ENCODE peak calls at places on chromosomes 12 and 14, in four cellular contexts. M is IMR-90, Z is heart right ventricle, C is lower lobe of right lung. V is an unnamed sample.

GRCh38 chr12:46942579-46942978 is 116.8 kb upstream of the SLC38A4 start:
- DNase-seq in M (peak; percentile 79), Z (no peak), C (no peak), V (no peak)

GRCh38 chr14:95514131-95515079 is 2.0 kb downstream of the SYNE3 start:
- DNase-seq in M (no peak), Z (no peak), C (peak; percentile 54), V (peak; percentile 57)

GRCh38 chr12:52015393-52016081 is 8.8 kb downstream of the TAMALIN start:
- DNase-seq in M (no peak), Z (no peak), C (no peak), V (no peak)

GRCh38 chr14:92985521-92985920 is 62.6 kb downstream of the CHGA start:
- DNase-seq in M (no peak), Z (no peak), C (no peak), V (no peak)

GRCh38 chr12:87305481-87305880 is 723.7 kb downstream of the C12orf50 start:
- DNase-seq in M (peak; percentile 23), Z (no peak), C (no peak), V (no peak)

GRCh38 chr12:18898469-18898868 is 160.6 kb downstream of the CAPZA3 start:
- DNase-seq in M (no peak), Z (no peak), C (no peak), V (no peak)

GRCh38 chr12:56256326-56256960 is 1.7 kb downstream of the ANKRD52 start:
- DNase-seq in M (peak; percentile 46), Z (no peak), C (no peak), V (no peak)

GRCh38 chr12:459430-460258 is at the start of gene B4GALNT3:
- DNase-seq in M (no peak), Z (peak; percentile 61), C (peak; percentile 83), V (peak; percentile 66)

GRCh38 chr14:103729496-103730448 is 14.2 kb downstream of the ZFYVE21 start:
- DNase-seq in M (no peak), Z (peak; percentile 15), C (peak; percentile 34), V (no peak)

GRCh38 chr14:53927171-53927570 is 29.5 kb downstream of the BMP4 start:
- DNase-seq in M (peak; percentile 72), Z (no peak), C (no peak), V (no peak)

GRCh38 chr14:100476012-100476822 is 111.0 kb downstream of the BEGAIN start:
- DNase-seq in M (peak; percentile 98), Z (no peak), C (no peak), V (peak; percentile 91)

GRCh38 chr14:99347561-99347960 is 75.6 kb upstream of the BCL11B start:
- DNase-seq in M (no peak), Z (no peak), C (no peak), V (no peak)

GRCh38 chr14:75222208-75222701 is 45.8 kb upstream of the TMED10 start:
- DNase-seq in M (peak; percentile 92), Z (no peak), C (peak; percentile 73), V (no peak)

DNA sequence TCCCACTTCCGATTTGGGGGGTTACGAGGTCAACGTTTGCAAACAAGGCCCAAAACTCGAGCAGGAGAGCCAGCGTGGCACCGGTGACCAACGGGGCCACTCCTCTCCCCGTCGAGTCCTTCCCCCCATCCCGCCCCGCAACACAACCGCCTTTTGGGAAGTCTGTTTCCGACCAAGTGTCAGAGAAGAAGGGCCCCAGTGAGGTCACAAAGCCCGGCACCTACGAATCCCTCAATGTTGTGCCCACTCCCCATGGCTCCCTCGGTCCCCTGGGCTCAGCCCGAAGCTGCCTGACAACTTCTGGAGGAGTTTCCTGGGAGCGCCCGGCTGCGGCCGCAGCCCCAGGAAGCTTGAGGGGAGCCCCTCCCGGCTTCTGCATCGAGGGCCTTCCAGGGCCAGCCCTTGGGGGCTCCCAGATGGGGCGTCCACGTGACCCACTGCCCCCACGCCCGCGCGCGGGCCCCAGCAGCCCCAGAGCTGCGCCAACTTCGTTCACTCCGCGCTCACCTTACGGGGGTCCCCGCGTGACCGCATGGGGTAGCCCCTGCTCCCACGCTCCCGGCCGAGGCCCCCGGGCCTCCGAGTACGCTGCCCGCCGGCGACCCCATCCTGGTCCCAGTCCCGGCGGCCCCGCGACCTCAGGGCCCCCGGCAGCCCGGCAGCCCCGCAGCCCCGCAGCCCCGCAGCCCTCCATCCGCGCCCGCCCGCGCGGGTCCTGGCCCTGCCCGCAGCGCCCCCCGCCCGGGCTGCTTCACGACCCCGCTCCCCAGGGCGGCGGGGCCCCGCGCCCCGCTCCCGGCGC is 1.1 kb downstream of the CDK2AP1 start:
- DNase-seq in M (peak; percentile 28), Z (peak; percentile 27), C (no peak), V (no peak)
- TF ChIP-seq CTCF in M (no peak), Z (no peak), C (peak; percentile 21), V (no peak)

GRCh38 chr12:105878964-105879363 is 259.8 kb downstream of the NUAK1 start:
- DNase-seq in M (peak; percentile 9), Z (no peak), C (no peak), V (no peak)

GRCh38 chr12:105876426-105876927 is 262.3 kb downstream of the NUAK1 start:
- DNase-seq in M (no peak), Z (no peak), C (no peak), V (no peak)

GRCh38 chr12:105882404-105882803 is 256.4 kb downstream of the NUAK1 start:
- DNase-seq in M (no peak), Z (no peak), C (no peak), V (no peak)

GRCh38 chr12:105880824-105881388 is 257.8 kb downstream of the NUAK1 start:
- DNase-seq in M (no peak), Z (no peak), C (no peak), V (no peak)
- H3K27ac ChIP-seq in M (no peak overlapping the region), Z (no peak overlapping the region), C (no peak overlapping the region), V (no peak overlapping the region)

GRCh38 chr12:109739747-109740693 is 26.4 kb downstream of the FAM222A start:
- DNase-seq in M (no peak), Z (peak; percentile 7), C (peak; percentile 39), V (peak; percentile 37)
- TF ChIP-seq CTCF in M (peak; percentile 2), Z (peak; percentile 37), C (no peak), V (no peak)

GRCh38 chr14:24189460-24189859 is 844 bp upstream of the IPO4 start:
- DNase-seq in M (no peak), Z (no peak), C (no peak), V (no peak)
- H3K27ac ChIP-seq in M (no peak overlapping the region), Z (peak overlapping the region; percentile 83), C (no peak overlapping the region), V (peak overlapping the region; percentile 87)